ENCODE peak calls at places on chromosomes 6 and 20, in seven cellular contexts. C is mucosa of descending colon; O is IMR-90; T is effector memory CD4-positive, alpha-beta T cell; I is suprapubic skin; R is breast epithelium; S is pancreas. N is an unnamed sample.

GRCh38 chr6:119463081-119463626 is 113.6 kb upstream of the MAN1A1 start:
- DNase-seq in C (no peak), O (no peak), T (no peak), I (no peak), R (no peak), S (no peak), N (no peak)

GRCh38 chr20:59125909-59126308 is 37.7 kb upstream of the ZNF831 start:
- DNase-seq in C (no peak), O (no peak), T (no peak), I (no peak), R (no peak), S (no peak), N (no peak)

GRCh38 chr20:1870792-1871550 is 24.2 kb upstream of the SIRPA start:
- DNase-seq in C (peak; percentile 53), O (peak; percentile 21), T (no peak), I (no peak), R (no peak), S (no peak), N (no peak)

GRCh38 chr20:15931897-15932296 is 641.4 kb downstream of the KIF16B start:
- DNase-seq in C (no peak), O (no peak), T (no peak), I (no peak), R (no peak), S (no peak), N (no peak)

GRCh38 chr6:75723382-75723781 is 25.7 kb upstream of the MYO6 start:
- DNase-seq in C (no peak), O (no peak), T (no peak), I (no peak), R (no peak), S (no peak), N (no peak)

GRCh38 chr20:36394340-36394965 is 88.3 kb downstream of the DLGAP4 start:
- DNase-seq in C (no peak), O (no peak), T (no peak), I (peak; percentile 74), R (no peak), S (no peak), N (no peak)

GRCh38 chr6:158962371-158962770 is 37.6 kb downstream of the RSPH3 start:
- DNase-seq in C (no peak), O (no peak), T (no peak), I (no peak), R (no peak), S (no peak), N (no peak)

GRCh38 chr20:9093203-9093962 is 24.5 kb downstream of the PLCB4 start:
- DNase-seq in C (no peak), O (no peak), T (no peak), I (no peak), R (no peak), S (no peak), N (no peak)

GRCh38 chr6:89260832-89261231 is 43.7 kb upstream of the GABRR1 start:
- DNase-seq in C (no peak), O (no peak), T (no peak), I (no peak), R (no peak), S (no peak), N (no peak)

GRCh38 chr6:3163248-3163594 is 5.9 kb upstream of the TUBB2A start:
- DNase-seq in C (peak; percentile 59), O (no peak), T (no peak), I (no peak), R (no peak), S (no peak), N (no peak)

GRCh38 chr6:11460001-11460668 is 77.4 kb upstream of the TMEM170B start:
- DNase-seq in C (no peak), O (peak; percentile 20), T (no peak), I (no peak), R (no peak), S (no peak), N (no peak)

GRCh38 chr6:41651962-41652657 is 13.8 kb downstream of the MDFI start:
- DNase-seq in C (no peak), O (no peak), T (no peak), I (no peak), R (peak; percentile 28), S (no peak), N (no peak)

GRCh38 chr6:90086517-90086916 is 192.2 kb downstream of the GJA10 start:
- DNase-seq in C (no peak), O (peak; percentile 54), T (no peak), I (no peak), R (no peak), S (no peak), N (no peak)

GRCh38 chr20:23449400-23449799 is 3.3 kb downstream of the CST11 start:
- DNase-seq in C (no peak), O (no peak), T (no peak), I (no peak), R (no peak), S (no peak), N (no peak)

GRCh38 chr6:133343220-133343619 is 102.1 kb downstream of the EYA4 start:
- DNase-seq in C (no peak), O (no peak), T (no peak), I (no peak), R (no peak), S (no peak), N (no peak)

GRCh38 chr6:52304917-52305316 is 20.4 kb upstream of the MCM3 start:
- DNase-seq in C (no peak), O (peak; percentile 34), T (no peak), I (no peak), R (no peak), S (no peak), N (no peak)

GRCh38 chr6:146361367-146361924 is 182.2 kb upstream of the RAB32 start:
- DNase-seq in C (no peak), O (no peak), T (no peak), I (no peak), R (no peak), S (no peak), N (no peak)

GRCh38 chr6:137277971-137278602 is 58.9 kb upstream of the IFNGR1 start:
- DNase-seq in C (no peak), O (peak; percentile 84), T (no peak), I (no peak), R (no peak), S (no peak), N (no peak)

GRCh38 chr6:167118006-167118405 is 4.9 kb upstream of the CCR6 start:
- DNase-seq in C (no peak), O (no peak), T (no peak), I (no peak), R (no peak), S (no peak), N (no peak)

GRCh38 chr6:90326404-90327057 is 29.9 kb upstream of the BACH2 start:
- DNase-seq in C (no peak), O (no peak), T (no peak), I (no peak), R (no peak), S (no peak), N (no peak)

DNA sequence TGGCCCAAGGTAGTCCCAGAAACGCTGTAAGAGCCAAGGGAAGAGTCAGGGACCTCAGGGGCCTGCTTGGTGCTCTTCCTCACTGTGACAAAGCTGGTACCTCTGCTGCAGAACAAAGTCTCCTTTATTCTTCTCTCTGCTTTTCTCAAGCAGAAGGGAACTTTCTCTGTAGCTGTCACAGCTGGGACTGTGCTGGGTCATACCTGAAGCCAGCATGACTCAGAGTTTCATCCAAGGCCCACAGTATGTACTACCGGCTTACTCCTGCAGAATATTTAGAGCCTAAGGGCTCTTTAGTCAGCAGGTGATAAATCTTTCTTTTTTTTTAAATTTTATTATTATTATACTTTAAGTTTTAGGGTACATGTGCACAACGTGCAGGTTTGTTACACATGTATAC is 183.2 kb downstream of the TINAG start:
- DNase-seq in C (no peak), O (no peak), T (no peak), I (no peak), R (no peak), S (no peak), N (no peak)
- H3K9me3 ChIP-seq in C (no peaks in the 10 kb centered on the region), O (peaks cover 2% of the 10 kb centered on the region), T (no peaks in the 10 kb centered on the region), I (peaks cover 4% of the 10 kb centered on the region), R (peaks cover 6% of the 10 kb centered on the region), S (no peaks in the 10 kb centered on the region), N (peaks cover 3% of the 10 kb centered on the region)

GRCh38 chr20:47311967-47312681 is 44.4 kb downstream of the ZMYND8 start:
- DNase-seq in C (no peak), O (no peak), T (no peak), I (peak; percentile 29), R (no peak), S (no peak), N (no peak)
- H3K36me3 ChIP-seq in C (no peaks in the 10 kb centered on the region), O (peaks cover 12% of the 10 kb centered on the region), T (peaks cover 27% of the 10 kb centered on the region), I (peaks cover 18% of the 10 kb centered on the region), R (no peaks in the 10 kb centered on the region), S (no peaks in the 10 kb centered on the region), N (peaks cover 11% of the 10 kb centered on the region)

GRCh38 chr6:43679057-43679456 is 8.5 kb downstream of the MRPS18A start:
- DNase-seq in C (no peak), O (no peak), T (no peak), I (no peak), R (no peak), S (no peak), N (no peak)

GRCh38 chr6:43683708-43684455 is 3.7 kb downstream of the MRPS18A start:
- DNase-seq in C (no peak), O (no peak), T (no peak), I (no peak), R (no peak), S (no peak), N (no peak)

GRCh38 chr6:43680583-43681120 is 6.9 kb downstream of the MRPS18A start:
- DNase-seq in C (no peak), O (no peak), T (no peak), I (no peak), R (no peak), S (no peak), N (no peak)

GRCh38 chr6:43681303-43681702 is 6.3 kb downstream of the MRPS18A start:
- DNase-seq in C (no peak), O (no peak), T (no peak), I (no peak), R (no peak), S (no peak), N (no peak)

DNA sequence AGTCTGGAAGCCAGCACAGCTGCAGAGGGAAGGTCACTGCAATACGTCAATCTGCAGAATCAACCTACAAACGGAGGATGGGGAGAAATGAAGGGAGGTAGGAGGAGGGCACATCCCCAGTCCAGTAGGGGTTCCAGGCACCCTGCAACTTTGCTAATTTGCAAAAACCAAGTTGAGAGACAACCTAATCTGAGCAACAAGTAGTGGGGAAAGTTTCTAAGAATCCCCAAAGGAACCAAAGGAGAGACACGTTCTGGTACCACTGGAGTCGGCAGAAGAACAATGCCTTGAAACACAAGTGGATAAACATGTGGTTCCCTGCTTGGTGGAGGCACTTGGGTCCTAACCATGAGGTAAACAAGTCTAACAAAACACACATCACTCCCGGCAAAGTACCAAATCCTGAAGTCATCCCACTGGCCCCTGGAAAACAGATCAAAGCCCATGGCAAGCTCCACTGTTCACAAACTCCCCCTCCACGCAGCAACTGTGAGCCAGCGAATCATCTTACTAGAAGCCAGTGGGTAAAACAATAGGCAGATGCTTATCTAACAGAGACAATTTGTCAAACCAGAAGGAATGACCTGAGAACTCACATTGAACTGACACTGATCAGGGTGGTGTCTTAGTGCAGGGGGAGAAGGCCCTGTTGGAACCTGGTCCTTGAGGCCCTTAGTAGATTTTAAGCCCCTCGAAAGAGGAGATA is 4.7 kb downstream of the MRPS18A start:
- DNase-seq in C (no peak), O (no peak), T (no peak), I (no peak), R (no peak), S (no peak), N (no peak)
- H3K4me1 ChIP-seq in C (peaks cover 56% of the 10 kb centered on the region), O (peaks cover 2% of the 10 kb centered on the region), T (peaks cover 10% of the 10 kb centered on the region), I (peaks cover 16% of the 10 kb centered on the region), R (peaks cover 3% of the 10 kb centered on the region), S (peaks cover 10% of the 10 kb centered on the region), N (peaks cover 58% of the 10 kb centered on the region)

GRCh38 chr20:39878321-39878720 is 810.7 kb downstream of the MAFB start:
- DNase-seq in C (no peak), O (no peak), T (no peak), I (no peak), R (no peak), S (no peak), N (no peak)
- H3K9me3 ChIP-seq in C (no peaks in the 10 kb centered on the region), O (no peaks in the 10 kb centered on the region), T (no peaks in the 10 kb centered on the region), I (no peaks in the 10 kb centered on the region), R (no peaks in the 10 kb centered on the region), S (no peaks in the 10 kb centered on the region), N (no peaks in the 10 kb centered on the region)

N was measured in transverse colon.